ENCODE peak calls at places on chromosome 21, in seven cellular contexts. V is heart right ventricle, F is fibroblast of lung, O is GM12865, K is PC-9, I is MM.1S, B is mucosa of descending colon. H is an unnamed sample.

GRCh38 chr21:21096956-21097355 is 98.7 kb downstream of the NCAM2 start:
- DNase-seq in V (no peak), F (peak; percentile 25), O (no peak), K (no peak), I (no peak), B (no peak), H (no peak)

GRCh38 chr21:40284481-40284880 is 417.2 kb downstream of the PCP4 start:
- DNase-seq in V (no peak), F (no peak), O (no peak), K (no peak), I (no peak), B (no peak), H (no peak)

GRCh38 chr21:22297575-22297974 is 1299.4 kb downstream of the NCAM2 start:
- DNase-seq in V (no peak), F (no peak), O (no peak), K (no peak), I (no peak), B (no peak), H (no peak)

GRCh38 chr21:29196021-29196663 is 65.7 kb downstream of the MAP3K7CL start:
- DNase-seq in V (no peak), F (peak; percentile 95), O (peak; percentile 91), K (peak; percentile 87), I (peak; percentile 79), B (peak; percentile 60), H (no peak)

GRCh38 chr21:44005071-44005470 is 7.0 kb upstream of the TRAPPC10 start:
- DNase-seq in V (no peak), F (no peak), O (no peak), K (no peak), I (no peak), B (no peak), H (no peak)

GRCh38 chr21:33478858-33479678 is 706 bp downstream of the TMEM50B start:
- DNase-seq in V (peak; percentile 31), F (peak; percentile 27), O (peak; percentile 67), K (no peak), I (peak; percentile 68), B (peak; percentile 37), H (no peak)

GRCh38 chr21:27831821-27832569 is 865.1 kb upstream of the ADAMTS5 start:
- DNase-seq in V (no peak), F (peak; percentile 44), O (no peak), K (peak; percentile 44), I (no peak), B (no peak), H (no peak)

GRCh38 chr21:44353200-44353970 is at the start of gene TRPM2:
- DNase-seq in V (peak; percentile 64), F (peak; percentile 9), O (peak; percentile 76), K (no peak), I (no peak), B (no peak), H (no peak)

DNA sequence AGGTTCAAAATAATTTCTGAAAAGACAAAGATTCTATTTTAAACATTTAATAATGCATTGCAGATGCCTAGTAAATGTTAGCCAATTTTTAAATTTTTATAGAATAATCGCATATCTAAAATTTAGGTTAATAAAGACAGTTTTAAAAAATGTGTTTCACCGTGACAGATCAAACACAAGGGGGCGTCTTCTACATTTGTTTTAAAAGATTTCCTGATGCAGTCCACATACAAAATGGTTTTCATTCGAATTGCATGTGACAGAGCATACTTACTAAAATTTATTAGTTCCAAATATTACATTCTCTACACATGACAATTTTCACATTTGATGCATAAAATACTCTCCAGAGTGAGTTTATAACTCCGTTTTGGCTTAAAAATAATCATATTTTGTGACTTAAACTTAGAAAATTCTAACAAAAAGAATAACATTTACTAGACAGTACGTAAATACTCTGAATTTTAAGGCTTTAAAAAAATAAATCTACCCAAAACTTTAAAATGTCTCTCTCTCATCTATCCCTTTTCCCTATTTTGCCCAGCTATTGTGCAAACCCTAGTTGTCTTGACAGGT is 75.5 kb downstream of the ADAMTS1 start:
- DNase-seq in V (no peak), F (peak; percentile 84), O (no peak), K (no peak), I (no peak), B (peak; percentile 26), H (no peak)
- TF ChIP-seq CTCF in V (peak; percentile 74), F (peak; percentile 56), O (peak; percentile 8), K (peak; percentile 45), I (peak; percentile 43), B (no peak), H (peak; percentile 31)

GRCh38 chr21:38503588-38503987 is 5.3 kb upstream of the ERG start:
- DNase-seq in V (no peak), F (peak; percentile 38), O (no peak), K (no peak), I (no peak), B (no peak), H (peak; percentile 4)
- H3K4me3 ChIP-seq in V (no peak overlapping the region), F (no peak overlapping the region), O (no peak overlapping the region), K (no peak overlapping the region), I (no peak overlapping the region), B (no peak overlapping the region), H (no peak overlapping the region)

DNA sequence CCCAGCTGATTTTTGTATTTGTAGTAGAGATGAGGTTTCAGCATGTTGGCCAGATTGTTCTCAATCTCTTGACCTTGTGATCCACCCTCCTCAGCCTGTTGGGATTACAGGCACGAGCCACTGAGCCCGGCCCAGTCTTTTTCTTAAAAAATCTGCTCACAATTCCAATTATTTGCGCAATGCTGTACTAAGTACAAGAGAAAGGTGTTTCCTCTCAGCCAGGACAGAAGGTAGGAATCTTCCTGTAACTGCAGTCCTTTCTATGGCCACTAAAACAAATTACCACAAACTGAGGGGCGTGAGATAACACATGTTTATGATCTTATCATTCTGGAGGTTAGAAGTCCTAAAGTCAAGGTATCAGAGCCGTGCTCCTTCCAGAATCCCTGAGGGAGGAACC is 6.9 kb upstream of the CBR3 start:
- DNase-seq in V (no peak), F (no peak), O (no peak), K (no peak), I (no peak), B (no peak), H (no peak)
- TF ChIP-seq CTCF in V (no peak), F (no peak), O (no peak), K (no peak), I (no peak), B (no peak), H (no peak)

GRCh38 chr21:45417256-45417950 is 12.4 kb downstream of the COL18A1 start:
- DNase-seq in V (no peak), F (no peak), O (no peak), K (no peak), I (no peak), B (no peak), H (no peak)

GRCh38 chr21:45415188-45415942 is 10.4 kb downstream of the COL18A1 start:
- DNase-seq in V (no peak), F (no peak), O (no peak), K (no peak), I (no peak), B (no peak), H (no peak)

GRCh38 chr21:45414396-45415187 is 9.6 kb downstream of the COL18A1 start:
- DNase-seq in V (no peak), F (no peak), O (no peak), K (no peak), I (no peak), B (no peak), H (no peak)

GRCh38 chr21:45416619-45417018 is 11.7 kb downstream of the COL18A1 start:
- DNase-seq in V (no peak), F (no peak), O (no peak), K (no peak), I (no peak), B (no peak), H (no peak)

DNA sequence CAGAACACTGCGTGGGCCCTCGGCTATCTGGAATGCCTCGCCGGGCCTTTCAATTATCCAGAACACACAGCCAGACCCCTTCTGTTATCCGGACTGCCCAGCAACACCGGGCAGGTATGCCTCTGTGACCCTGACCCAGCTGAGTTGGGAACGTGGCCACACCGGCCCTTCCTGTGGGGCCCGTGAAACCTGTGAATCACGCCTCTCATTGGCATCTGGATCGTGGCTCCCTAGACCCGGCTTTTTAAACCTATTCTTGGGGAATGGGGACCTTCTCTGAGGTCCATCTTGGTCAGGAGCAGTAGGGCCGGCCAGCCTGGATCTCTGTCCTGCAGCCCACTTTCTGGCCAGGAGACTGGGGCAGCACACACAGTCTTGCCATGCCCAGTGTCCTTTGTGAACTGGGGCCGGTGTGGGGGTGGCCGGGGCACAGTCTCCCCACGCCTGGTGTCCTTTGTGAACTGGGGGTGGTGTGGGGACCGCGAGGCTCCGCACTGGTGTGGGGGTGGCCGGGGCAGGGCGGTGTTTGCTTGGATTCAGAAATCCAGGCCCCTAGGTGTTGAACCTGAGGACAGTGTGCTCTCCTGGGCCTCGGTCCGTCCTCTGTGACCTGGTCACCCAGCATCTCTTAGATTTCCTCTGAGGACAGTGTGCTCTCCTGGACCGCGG is 11.1 kb downstream of the COL18A1 start:
- DNase-seq in V (peak; percentile 12), F (no peak), O (no peak), K (no peak), I (no peak), B (no peak), H (no peak)
- H3K4me3 ChIP-seq in V (no peak overlapping the region), F (no peak overlapping the region), O (no peak overlapping the region), K (no peak overlapping the region), I (no peak overlapping the region), B (no peak overlapping the region), H (no peak overlapping the region)

GRCh38 chr21:16084776-16085364 is 355.1 kb downstream of the USP25 start:
- DNase-seq in V (peak; percentile 42), F (peak; percentile 82), O (no peak), K (no peak), I (no peak), B (no peak), H (peak; percentile 55)
- TF ChIP-seq CTCF in V (no peak), F (peak; percentile 0), O (no peak), K (no peak), I (no peak), B (no peak), H (no peak)

GRCh38 chr21:41865002-41865777 is 14.0 kb downstream of the PRDM15 start:
- DNase-seq in V (no peak), F (no peak), O (peak; percentile 89), K (no peak), I (peak; percentile 75), B (no peak), H (no peak)

GRCh38 chr21:41864311-41865001 is 14.7 kb downstream of the PRDM15 start:
- DNase-seq in V (no peak), F (no peak), O (peak; percentile 57), K (no peak), I (peak; percentile 43), B (no peak), H (no peak)

GRCh38 chr21:41868062-41868710 is 11.0 kb downstream of the PRDM15 start:
- DNase-seq in V (no peak), F (no peak), O (peak; percentile 92), K (no peak), I (peak; percentile 97), B (no peak), H (peak; percentile 63)

GRCh38 chr21:41867313-41867712 is 11.8 kb downstream of the PRDM15 start:
- DNase-seq in V (no peak), F (no peak), O (no peak), K (no peak), I (no peak), B (no peak), H (no peak)

GRCh38 chr21:41866274-41866809 is 12.8 kb downstream of the PRDM15 start:
- DNase-seq in V (no peak), F (no peak), O (no peak), K (no peak), I (no peak), B (no peak), H (no peak)
- H3K4me3 ChIP-seq in V (no peak overlapping the region), F (no peak overlapping the region), O (no peak overlapping the region), K (no peak overlapping the region), I (no peak overlapping the region), B (no peak overlapping the region), H (no peak overlapping the region)